ENCODE peak calls at places on chromosome 22, in nine cellular contexts. K is Peyer's patch, V is colonic mucosa, E is heart right ventricle, H is psoas muscle, L is spleen, T is pancreas, R is GM23248, Y is AG04450. F is an unnamed sample.

GRCh38 chr22:25389541-25389919 is 170.1 kb downstream of the CRYBB2 start:
- DNase-seq in K (no peak), V (no peak), E (no peak), H (no peak), L (peak; percentile 40), T (no peak), R (no peak), Y (no peak), F (no peak)

GRCh38 chr22:42906605-42907338 is 49.7 kb upstream of the ARFGAP3 start:
- DNase-seq in K (no peak), V (no peak), E (peak; percentile 82), H (peak; percentile 65), L (no peak), T (no peak), R (peak; percentile 53), Y (no peak), F (no peak)

GRCh38 chr22:32745996-32746322 is 55.5 kb upstream of the TIMP3 start:
- DNase-seq in K (no peak), V (no peak), E (no peak), H (no peak), L (no peak), T (no peak), R (no peak), Y (no peak), F (no peak)

GRCh38 chr22:36563001-36563400 is 34.0 kb upstream of the EIF3D start:
- DNase-seq in K (no peak), V (no peak), E (no peak), H (no peak), L (no peak), T (no peak), R (no peak), Y (no peak), F (no peak)

GRCh38 chr22:32858957-32859356 is 57.5 kb downstream of the TIMP3 start:
- DNase-seq in K (no peak), V (no peak), E (no peak), H (no peak), L (no peak), T (no peak), R (peak; percentile 7), Y (no peak), F (no peak)

GRCh38 chr22:23274146-23274526 is 93.8 kb downstream of the BCR start:
- DNase-seq in K (no peak), V (no peak), E (no peak), H (no peak), L (no peak), T (no peak), R (no peak), Y (no peak), F (no peak)

GRCh38 chr22:36056980-36057379 is 28.4 kb upstream of the RBFOX2 start:
- DNase-seq in K (no peak), V (no peak), E (no peak), H (no peak), L (no peak), T (no peak), R (peak; percentile 60), Y (no peak), F (no peak)

GRCh38 chr22:27983361-27983791 is 64.3 kb upstream of the PITPNB start:
- DNase-seq in K (no peak), V (no peak), E (no peak), H (no peak), L (no peak), T (no peak), R (no peak), Y (no peak), F (no peak)

GRCh38 chr22:46043816-46044717 is 67.1 kb upstream of the WNT7B start:
- DNase-seq in K (peak; percentile 72), V (peak; percentile 69), E (no peak), H (no peak), L (peak; percentile 82), T (peak; percentile 82), R (peak; percentile 67), Y (no peak), F (peak; percentile 63)

GRCh38 chr22:26846645-26847044 is 189.3 kb downstream of the MIAT start:
- DNase-seq in K (no peak), V (no peak), E (no peak), H (no peak), L (no peak), T (no peak), R (no peak), Y (no peak), F (no peak)

GRCh38 chr22:45831394-45831793 is 145.6 kb downstream of the WNT7B start:
- DNase-seq in K (no peak), V (no peak), E (no peak), H (no peak), L (no peak), T (no peak), R (peak; percentile 48), Y (no peak), F (no peak)

DNA sequence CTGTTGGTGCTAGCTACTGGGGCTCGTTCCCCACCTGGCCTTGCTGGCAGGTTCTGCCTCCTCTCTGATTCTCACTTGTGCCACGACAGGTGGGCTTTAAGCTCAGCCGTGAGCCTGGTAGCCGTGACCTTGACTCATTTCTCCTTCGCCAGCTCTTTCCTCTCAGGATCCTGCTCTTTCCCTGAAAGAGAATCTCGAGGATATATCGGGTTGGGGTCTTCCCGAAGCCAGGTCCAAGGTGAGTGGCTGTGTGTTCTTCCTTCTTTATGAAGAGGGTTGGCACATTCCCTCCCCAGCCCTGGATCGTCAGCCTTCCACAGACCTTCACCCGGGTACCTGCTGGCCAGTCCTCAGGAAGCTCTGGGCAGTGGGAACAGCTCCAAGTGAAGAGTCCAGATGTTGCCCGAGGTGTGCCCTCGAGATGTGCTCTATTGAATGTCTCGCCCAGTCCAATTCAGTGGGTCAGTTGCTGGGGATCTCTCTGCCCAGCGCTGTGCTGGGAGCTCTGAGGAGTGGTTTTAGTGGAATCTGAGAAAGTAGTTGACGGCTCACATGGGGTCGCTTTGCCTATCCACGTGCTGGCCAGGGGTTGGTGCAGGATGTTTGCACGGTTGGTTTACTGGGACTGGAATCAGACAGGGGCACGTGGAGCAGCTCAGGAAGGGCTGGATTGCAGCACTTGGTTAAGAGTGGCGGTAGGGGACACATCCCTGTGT is 1.4 kb downstream of the ZNF74 start:
- DNase-seq in K (no peak), V (no peak), E (no peak), H (no peak), L (no peak), T (no peak), R (no peak), Y (no peak), F (peak; percentile 58)
- H3K4me3 ChIP-seq in K (no peak overlapping the region), V (no peak overlapping the region), E (no peak overlapping the region), H (no peak overlapping the region), L (peak overlapping the region; percentile 95), T (peak overlapping the region; percentile 89), R (peak overlapping the region; percentile 87), Y (peak overlapping the region; percentile 81), F (no peak overlapping the region)

GRCh38 chr22:40635008-40635939 is 1.2 kb downstream of the MRTFA start:
- DNase-seq in K (no peak), V (no peak), E (peak; percentile 45), H (peak; percentile 51), L (no peak), T (no peak), R (peak; percentile 64), Y (no peak), F (peak; percentile 85)
- H3K27ac ChIP-seq in K (peak overlapping the region; percentile 96), V (peak overlapping the region; percentile 86), E (peak overlapping the region; percentile 88), H (peak overlapping the region; percentile 89), L (peak overlapping the region; percentile 95), T (no peak overlapping the region), R (peak overlapping the region; percentile 66), Y (peak overlapping the region; percentile 61), F (peak overlapping the region; percentile 49)

GRCh38 chr22:50577697-50577986 is 585 bp downstream of the CPT1B start:
- DNase-seq in K (no peak), V (no peak), E (peak; percentile 15), H (no peak), L (no peak), T (no peak), R (no peak), Y (no peak), F (peak; percentile 46)
- H3K4me3 ChIP-seq in K (no peak overlapping the region), V (no peak overlapping the region), E (peak overlapping the region; percentile 62), H (peak overlapping the region; percentile 72), L (peak overlapping the region; percentile 15), T (no peak overlapping the region), R (no peak overlapping the region), Y (no peak overlapping the region), F (no peak overlapping the region)

GRCh38 chr22:20247010-20247505 is 21.1 kb downstream of the RTN4R start:
- DNase-seq in K (no peak), V (no peak), E (no peak), H (peak; percentile 70), L (no peak), T (no peak), R (no peak), Y (no peak), F (no peak)
- H3K27ac ChIP-seq in K (no peak overlapping the region), V (no peak overlapping the region), E (no peak overlapping the region), H (no peak overlapping the region), L (peak overlapping the region; percentile 81), T (no peak overlapping the region), R (no peak overlapping the region), Y (no peak overlapping the region), F (no peak overlapping the region)

DNA sequence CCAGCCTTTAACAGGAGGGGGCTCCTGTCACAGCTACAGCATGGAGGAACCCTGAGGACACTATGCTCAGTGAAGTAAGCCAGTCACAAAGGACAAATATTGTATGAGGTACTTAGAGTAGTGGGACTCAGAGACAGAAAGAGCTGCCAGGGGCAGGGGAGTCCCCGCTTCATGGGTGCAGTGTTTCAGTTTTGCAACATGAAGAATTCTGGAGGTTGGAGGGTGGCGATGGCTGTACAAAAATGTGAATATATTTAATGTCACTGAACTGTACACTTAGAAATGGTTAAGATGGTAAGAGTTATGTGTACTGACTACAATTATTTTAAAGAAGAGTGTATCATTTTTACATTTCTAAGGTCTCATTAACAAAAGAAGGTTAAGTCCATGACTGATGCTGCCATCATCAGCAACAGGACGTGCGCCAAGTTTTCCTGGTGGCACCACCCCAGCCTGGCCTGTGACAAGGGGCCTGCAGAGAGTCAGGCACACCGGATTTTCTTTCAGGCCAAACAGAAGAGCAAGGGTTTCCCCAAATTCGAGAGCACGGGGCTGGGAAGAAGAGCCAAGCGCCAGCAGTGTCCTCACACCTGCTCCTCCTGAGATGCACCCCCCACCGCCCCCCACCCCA is 22.1 kb downstream of the YPEL1 start:
- DNase-seq in K (no peak), V (no peak), E (no peak), H (no peak), L (no peak), T (no peak), R (peak; percentile 25), Y (no peak), F (no peak)
- H3K4me3 ChIP-seq in K (no peak overlapping the region), V (no peak overlapping the region), E (peak overlapping the region; percentile 19), H (peak overlapping the region; percentile 26), L (peak overlapping the region; percentile 21), T (peak overlapping the region; percentile 3), R (peak overlapping the region; percentile 61), Y (no peak overlapping the region), F (no peak overlapping the region)

DNA sequence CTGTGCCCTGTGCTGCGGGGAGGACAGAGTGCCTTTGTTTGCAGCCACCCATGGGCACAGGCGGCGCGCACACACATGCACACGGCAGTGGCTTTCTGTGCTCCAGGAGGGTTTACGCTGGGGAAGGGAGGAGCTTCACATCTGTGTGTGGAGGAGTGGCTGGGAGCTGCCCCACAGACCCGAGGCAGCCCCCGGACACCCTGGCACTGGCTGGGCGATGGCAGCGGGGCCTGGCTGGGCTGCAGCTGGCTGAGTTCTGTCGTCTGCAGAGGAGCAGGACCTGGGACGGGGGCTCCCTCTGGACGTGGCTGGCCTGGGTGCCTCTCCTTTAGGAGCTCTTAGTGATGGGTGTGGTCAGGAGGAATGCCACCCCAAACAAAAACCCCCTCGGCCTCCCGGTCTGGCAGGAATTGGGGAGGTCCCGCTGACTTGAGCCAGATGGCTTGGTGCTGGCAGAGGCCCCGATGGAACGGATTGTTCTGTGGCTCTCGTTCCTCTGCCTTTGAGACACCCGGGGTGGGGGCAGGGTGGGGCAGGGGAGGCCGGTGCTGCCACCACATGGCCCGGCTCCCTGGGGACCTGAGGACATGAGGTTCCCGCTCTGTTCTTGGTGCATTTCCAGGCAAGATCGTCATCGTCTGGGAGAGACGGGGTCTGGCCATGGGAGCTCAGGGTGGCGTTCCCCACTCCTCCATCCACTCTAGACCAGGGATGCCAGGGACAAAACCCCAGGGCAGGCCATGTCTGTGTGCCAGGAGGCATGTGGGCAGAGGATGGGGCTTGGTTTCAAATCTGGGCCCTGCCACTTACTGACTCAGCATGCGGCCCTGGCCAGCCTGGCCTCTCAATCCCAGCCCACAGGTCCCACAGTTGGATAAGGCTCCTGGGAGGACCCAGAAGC is 1290.7 kb downstream of the BRD1 start:
- DNase-seq in K (no peak), V (no peak), E (no peak), H (peak; percentile 47), L (no peak), T (no peak), R (peak; percentile 9), Y (no peak), F (no peak)
- H3K27ac ChIP-seq in K (no peak overlapping the region), V (no peak overlapping the region), E (no peak overlapping the region), H (no peak overlapping the region), L (no peak overlapping the region), T (peak overlapping the region; percentile 73), R (no peak overlapping the region), Y (no peak overlapping the region), F (no peak overlapping the region)

F was measured in aorta.